ENCODE peak calls at places on chromosome 11, in five cellular contexts. I is astrocyte, M is H1, C is HepG2, G is HCT116. S is an unnamed sample.

GRCh38 chr11:81987829-81988472 is 745.7 kb downstream of the FAM181B start:
- DNase-seq in I (peak; percentile 29), M (no peak), C (no peak), G (no peak), S (peak; percentile 63)

GRCh38 chr11:11155962-11156815 is 196.9 kb downstream of the CSNK2A3 start:
- DNase-seq in I (no peak), M (peak; percentile 95), C (no peak), G (peak; percentile 18), S (peak; percentile 36)

GRCh38 chr11:60872952-60873524 is 5.7 kb downstream of the ZP1 start:
- DNase-seq in I (peak; percentile 76), M (peak; percentile 60), C (peak; percentile 34), G (no peak), S (peak; percentile 95)

GRCh38 chr11:117189941-117190544 is 9.1 kb upstream of the TAGLN start:
- DNase-seq in I (no peak), M (no peak), C (no peak), G (no peak), S (peak; percentile 44)

GRCh38 chr11:14449302-14449714 is 50.3 kb downstream of the COPB1 start:
- DNase-seq in I (no peak), M (no peak), C (no peak), G (no peak), S (no peak)

GRCh38 chr11:7421136-7421535 is 64.2 kb upstream of the OLFML1 start:
- DNase-seq in I (no peak), M (no peak), C (no peak), G (no peak), S (no peak)

GRCh38 chr11:41289408-41289807 is 170.0 kb downstream of the LRRC4C start:
- DNase-seq in I (no peak), M (no peak), C (no peak), G (no peak), S (no peak)

GRCh38 chr11:93510196-93510898 is 32.8 kb downstream of the SMCO4 start:
- DNase-seq in I (no peak), M (no peak), C (no peak), G (no peak), S (no peak)

GRCh38 chr11:79932612-79933011 is 491.8 kb upstream of the TENM4 start:
- DNase-seq in I (no peak), M (no peak), C (no peak), G (no peak), S (no peak)

GRCh38 chr11:65814131-65814959 is 19.4 kb upstream of the SNX32 start:
- DNase-seq in I (no peak), M (no peak), C (no peak), G (no peak), S (no peak)

GRCh38 chr11:65415499-65416340 is 6.9 kb upstream of the NEAT1 start:
- DNase-seq in I (no peak), M (no peak), C (peak; percentile 65), G (no peak), S (peak; percentile 77)

GRCh38 chr11:15884792-15885540 is 471.4 kb downstream of the SOX6 start:
- DNase-seq in I (no peak), M (no peak), C (no peak), G (no peak), S (no peak)

GRCh38 chr11:72762641-72763304 is 10.6 kb upstream of the ARAP1 start:
- DNase-seq in I (no peak), M (no peak), C (no peak), G (no peak), S (no peak)

GRCh38 chr11:128691802-128692749 is 1.8 kb upstream of the FLI1 start:
- DNase-seq in I (no peak), M (peak; percentile 77), C (no peak), G (no peak), S (peak; percentile 86)

GRCh38 chr11:83819936-83820549 is 533.9 kb upstream of the CCDC90B start:
- DNase-seq in I (peak; percentile 55), M (no peak), C (peak; percentile 43), G (peak; percentile 35), S (no peak)

GRCh38 chr11:103370076-103370475 is 260.9 kb downstream of the DYNC2H1 start:
- DNase-seq in I (no peak), M (no peak), C (no peak), G (no peak), S (no peak)

GRCh38 chr11:88886796-88887195 is 179.0 kb downstream of the GRM5 start:
- DNase-seq in I (no peak), M (peak; percentile 63), C (peak; percentile 40), G (peak; percentile 55), S (peak; percentile 0)

GRCh38 chr11:128871165-128871564 is 4.1 kb upstream of the KCNJ1 start:
- DNase-seq in I (no peak), M (peak; percentile 63), C (no peak), G (no peak), S (no peak)

GRCh38 chr11:75480185-75480889 is 45.4 kb downstream of the GDPD5 start:
- DNase-seq in I (no peak), M (no peak), C (no peak), G (no peak), S (no peak)

GRCh38 chr11:96256604-96257003 is 86.4 kb downstream of the MAML2 start:
- DNase-seq in I (no peak), M (no peak), C (no peak), G (no peak), S (no peak)

GRCh38 chr11:118979434-118979833 is 7.9 kb downstream of the FOXR1 start:
- DNase-seq in I (no peak), M (no peak), C (no peak), G (no peak), S (peak; percentile 61)

GRCh38 chr11:111541209-111542061 is 915 bp downstream of the LAYN start:
- DNase-seq in I (peak; percentile 91), M (peak; percentile 67), C (no peak), G (no peak), S (peak; percentile 92)

GRCh38 chr11:86117706-86118050 is 48.8 kb upstream of the PICALM start:
- DNase-seq in I (peak; percentile 41), M (no peak), C (no peak), G (no peak), S (no peak)

GRCh38 chr11:69662021-69662698 is 13.0 kb downstream of the LTO1 start:
- DNase-seq in I (no peak), M (no peak), C (no peak), G (no peak), S (peak; percentile 98)
- H3K79me2 ChIP-seq in I (peaks cover under 1% of the 10 kb centered on the region), M (no peaks in the 10 kb centered on the region), C (no peaks in the 10 kb centered on the region), G (no peaks in the 10 kb centered on the region), S (peaks cover 1% of the 10 kb centered on the region)

GRCh38 chr11:113161671-113162589 is 152.5 kb upstream of the TTC12 start:
- DNase-seq in I (no peak), M (no peak), C (no peak), G (no peak), S (no peak)

GRCh38 chr11:113159967-113160621 is 154.3 kb upstream of the TTC12 start:
- DNase-seq in I (no peak), M (no peak), C (no peak), G (no peak), S (no peak)

GRCh38 chr11:113163291-113164030 is 150.9 kb upstream of the TTC12 start:
- DNase-seq in I (no peak), M (no peak), C (no peak), G (no peak), S (peak; percentile 64)

GRCh38 chr11:113162590-113162961 is 151.8 kb upstream of the TTC12 start:
- DNase-seq in I (peak; percentile 15), M (no peak), C (no peak), G (no peak), S (no peak)

DNA sequence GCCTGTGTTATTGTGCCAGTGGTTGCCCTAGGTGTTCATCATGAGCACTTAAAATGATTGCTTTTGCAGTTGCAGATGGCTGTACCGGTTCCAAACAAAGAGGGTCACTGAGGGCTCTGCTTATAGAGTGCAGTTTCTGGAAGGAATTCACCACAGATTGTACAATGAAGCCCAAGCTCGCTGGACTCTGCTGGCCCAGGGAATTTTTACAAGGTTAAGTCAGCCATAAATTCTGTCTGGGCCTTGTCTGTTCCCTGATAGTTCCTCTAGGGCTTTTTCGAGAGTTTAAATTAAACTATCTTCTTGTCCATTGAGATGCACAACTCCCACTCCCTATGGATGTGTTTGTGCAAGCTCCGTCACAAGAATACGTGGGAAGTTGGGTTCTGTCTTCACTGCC is 153.7 kb upstream of the TTC12 start:
- DNase-seq in I (no peak), M (no peak), C (no peak), G (no peak), S (no peak)
- H3K79me2 ChIP-seq in I (no peaks in the 10 kb centered on the region), M (no peaks in the 10 kb centered on the region), C (no peaks in the 10 kb centered on the region), G (no peaks in the 10 kb centered on the region), S (no peaks in the 10 kb centered on the region)

GRCh38 chr11:9675691-9676090 is 11.8 kb downstream of the SWAP70 start:
- DNase-seq in I (no peak), M (no peak), C (no peak), G (no peak), S (no peak)
- H3K79me2 ChIP-seq in I (peaks cover 72% of the 10 kb centered on the region), M (peaks cover 54% of the 10 kb centered on the region), C (peaks cover 2% of the 10 kb centered on the region), G (peaks cover 21% of the 10 kb centered on the region), S (peaks cover 75% of the 10 kb centered on the region)

DNA sequence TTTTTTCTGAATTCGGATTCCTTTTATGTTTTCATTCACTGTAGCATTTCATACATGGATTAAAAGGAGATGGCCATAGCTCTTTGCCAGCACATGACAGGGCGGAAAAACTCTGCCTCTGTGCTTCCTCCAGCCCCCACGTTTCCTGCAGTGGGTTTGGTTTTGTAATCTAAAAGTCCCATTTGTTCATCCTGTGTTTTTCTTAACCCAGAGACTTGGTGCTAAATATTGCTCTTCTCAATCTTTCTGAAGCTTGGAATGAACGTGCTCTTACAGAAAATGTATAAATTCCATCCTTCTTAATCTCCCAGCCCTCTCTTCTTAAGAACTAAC is 89.9 kb downstream of the PPP6R3 start:
- DNase-seq in I (peak; percentile 11), M (no peak), C (no peak), G (no peak), S (no peak)
- H3K79me2 ChIP-seq in I (peaks cover 62% of the 10 kb centered on the region), M (peaks cover 65% of the 10 kb centered on the region), C (peaks cover 11% of the 10 kb centered on the region), G (peaks cover 94% of the 10 kb centered on the region), S (peaks cover 80% of the 10 kb centered on the region)

GRCh38 chr11:114308689-114309089 is 12.5 kb downstream of the NNMT start:
- DNase-seq in I (peak; percentile 59), M (no peak), C (no peak), G (no peak), S (peak; percentile 51)

GRCh38 chr11:114311946-114312345 is 15.7 kb downstream of the NNMT start:
- DNase-seq in I (no peak), M (no peak), C (no peak), G (no peak), S (no peak)

GRCh38 chr11:114307524-114308203 is 11.5 kb downstream of the NNMT start:
- DNase-seq in I (peak; percentile 89), M (no peak), C (peak; percentile 23), G (no peak), S (peak; percentile 78)

GRCh38 chr11:114309517-114309916 is 13.3 kb downstream of the NNMT start:
- DNase-seq in I (no peak), M (no peak), C (no peak), G (no peak), S (no peak)

GRCh38 chr11:114310095-114310494 is 13.9 kb downstream of the NNMT start:
- DNase-seq in I (no peak), M (no peak), C (no peak), G (no peak), S (no peak)
- H3K79me2 ChIP-seq in I (peaks cover 71% of the 10 kb centered on the region), M (no peaks in the 10 kb centered on the region), C (no peaks in the 10 kb centered on the region), G (no peaks in the 10 kb centered on the region), S (peaks cover 88% of the 10 kb centered on the region)